ENCODE peak calls at places on chromosomes 11 and 22, in nine cellular contexts. A, U, P, L, S, F, H, T and Q are unnamed samples.

GRCh38 chr11:123020968-123021367 is 39.3 kb upstream of the BSX start:
- DNase-seq in A (no peak), U (peak), P (peak), L (peak), S (peak), F (no peak), H (peak), T (peak), Q (peak)

GRCh38 chr11:112096194-112096593 is 9.5 kb downstream of the SDHD start:
- DNase-seq in A (no peak), U (no peak), P (no peak), L (no peak), S (no peak), F (no peak), H (no peak), T (no peak), Q (no peak)

GRCh38 chr11:109945626-109946321 is 147.4 kb upstream of the ZC3H12C start:
- DNase-seq in A (no peak), U (no peak), P (no peak), L (no peak), S (no peak), F (no peak), H (no peak), T (no peak), Q (no peak)

GRCh38 chr11:61298663-61299244 is 3.6 kb upstream of the VWCE start:
- DNase-seq in A (no peak), U (no peak), P (no peak), L (no peak), S (no peak), F (no peak), H (no peak), T (no peak), Q (no peak)

GRCh38 chr11:43547411-43547718 is 133.2 kb upstream of the HSD17B12 start:
- DNase-seq in A (no peak), U (no peak), P (peak), L (no peak), S (no peak), F (no peak), H (no peak), T (no peak), Q (no peak)

GRCh38 chr11:74840486-74840885 is 91.8 kb downstream of the RNF169 start:
- DNase-seq in A (no peak), U (no peak), P (peak), L (no peak), S (no peak), F (no peak), H (no peak), T (no peak), Q (no peak)

GRCh38 chr11:120205596-120206161 is 5.2 kb upstream of the OAF start:
- DNase-seq in A (no peak), U (peak), P (no peak), L (no peak), S (no peak), F (no peak), H (peak), T (no peak), Q (peak)

GRCh38 chr22:30290679-30291333 is 1.5 kb upstream of the CASTOR1 start:
- DNase-seq in A (no peak), U (peak), P (peak), L (no peak), S (no peak), F (no peak), H (peak), T (peak), Q (peak)

GRCh38 chr11:44911031-44911814 is 39.5 kb downstream of the TP53I11 start:
- DNase-seq in A (no peak), U (peak), P (peak), L (peak), S (peak), F (peak), H (peak), T (peak), Q (peak)

GRCh38 chr22:28898233-28898629 is 14.9 kb downstream of the ZNRF3 start:
- DNase-seq in A (no peak), U (no peak), P (no peak), L (no peak), S (no peak), F (no peak), H (no peak), T (no peak), Q (no peak)